ENCODE peak calls at places on chromosomes 13 and 19, in eight cellular contexts. E is activated effector memory CD4-positive, alpha-beta T cell treated with Interleukin-2 at 50 U/mL for 16 hours; Z is progenitor cell of endocrine pancreas; H is uterus; X is NCI-H1436; C is mammary epithelial cell; J is NCI-H1105; L is NCI-H1092. O is an unnamed sample.

GRCh38 chr19:38718747-38719543 is 25.3 kb downstream of the CAPN12 start:
- DNase-seq in X (no peak), Z (no peak), E (no peak), L (no peak), H (peak; percentile 63), J (no peak), C (peak; percentile 68), O (no peak)

GRCh38 chr19:34381399-34382251 is 16.6 kb downstream of the GPI start:
- DNase-seq in H (no peak), J (no peak), E (no peak), Z (no peak), L (no peak), C (no peak), X (no peak), O (no peak)

GRCh38 chr13:100694722-100695644 is 20.4 kb upstream of the TMTC4 start:
- DNase-seq in X (no peak), H (no peak), Z (peak; percentile 29), J (no peak), C (peak; percentile 14), E (no peak), L (no peak), O (no peak)

GRCh38 chr19:4441994-4442845 is 15.4 kb downstream of the UBXN6 start:
- DNase-seq in Z (no peak), C (no peak), E (no peak), L (no peak), H (no peak), J (no peak), X (no peak), O (no peak)

GRCh38 chr13:42007844-42008243 is 40.6 kb upstream of the DGKH start:
- DNase-seq in L (no peak), C (peak; percentile 49), X (no peak), E (no peak), H (no peak), J (no peak), Z (no peak), O (no peak)

GRCh38 chr19:13881231-13881691 is 4.3 kb downstream of the NANOS3 start:
- DNase-seq in E (no peak), X (no peak), C (no peak), L (no peak), H (no peak), J (no peak), Z (no peak), O (no peak)

GRCh38 chr19:38727868-38728660 is 16.2 kb downstream of the CAPN12 start:
- DNase-seq in Z (no peak), L (no peak), E (no peak), H (peak; percentile 65), C (no peak), J (no peak), X (no peak), O (no peak)

GRCh38 chr19:49893135-49893534 is 3.6 kb downstream of the IL4I1 start:
- DNase-seq in H (no peak), E (no peak), C (no peak), X (no peak), Z (no peak), J (no peak), L (no peak), O (no peak)

GRCh38 chr19:39403331-39404312 is 3.0 kb upstream of the ZFP36 start:
- DNase-seq in C (peak; percentile 93), E (peak; percentile 91), X (peak; percentile 74), H (peak; percentile 100), Z (no peak), L (no peak), J (no peak), O (no peak)

GRCh38 chr13:31591834-31592233 is 147.5 kb upstream of the RXFP2 start:
- DNase-seq in E (no peak), Z (no peak), X (no peak), J (no peak), H (no peak), C (no peak), L (no peak), O (no peak)

GRCh38 chr19:18517606-18518005 is 4.3 kb downstream of the ELL start:
- DNase-seq in H (no peak), X (no peak), C (no peak), L (no peak), E (no peak), J (no peak), Z (no peak), O (no peak)

GRCh38 chr19:12527034-12527836 is 24.0 kb downstream of the ZNF564 start:
- DNase-seq in X (no peak), E (no peak), J (no peak), L (no peak), H (no peak), C (peak; percentile 17), Z (no peak), O (no peak)

GRCh38 chr19:35643255-35644205 is 2.0 kb downstream of the ETV2 start:
- DNase-seq in X (peak; percentile 87), E (peak; percentile 77), Z (peak; percentile 69), J (peak; percentile 88), H (peak; percentile 83), L (peak; percentile 36), C (peak; percentile 76), O (no peak)

GRCh38 chr19:48487944-48488343 is 18.8 kb downstream of the CYTH2 start:
- DNase-seq in J (no peak), H (no peak), E (no peak), X (no peak), Z (no peak), C (peak; percentile 92), L (no peak), O (no peak)

GRCh38 chr13:31209172-31209818 is 9.5 kb downstream of the B3GLCT start:
- DNase-seq in L (peak; percentile 83), Z (no peak), J (peak; percentile 82), H (peak; percentile 70), X (no peak), E (no peak), C (no peak), O (no peak)

GRCh38 chr19:33647146-33647545 is 25.4 kb downstream of the CHST8 start:
- DNase-seq in L (no peak), Z (no peak), E (no peak), C (no peak), H (no peak), J (no peak), X (no peak), O (no peak)

GRCh38 chr13:30978981-30979956 is 46.8 kb downstream of the TEX26 start:
- DNase-seq in J (no peak), X (peak; percentile 9), L (peak; percentile 13), Z (no peak), H (no peak), C (no peak), E (peak; percentile 5), O (no peak)